ENCODE peak calls at places on chromosomes 7 and 10, in four cellular contexts. Z is GM13977, U is fibroblast of pulmonary artery, L is ovary. N is an unnamed sample.

GRCh38 chr10:42990016-42990720 is 86.7 kb upstream of the RET start:
- DNase-seq in Z (no peak), U (no peak), L (no peak), N (no peak)

GRCh38 chr10:44576715-44577191 is 191.9 kb upstream of the CXCL12 start:
- DNase-seq in Z (no peak), U (peak), L (no peak), N (peak)

GRCh38 chr10:83806716-83807115 is 332.6 kb upstream of the GHITM start:
- DNase-seq in Z (no peak), U (no peak), L (no peak), N (no peak)

GRCh38 chr7:2010101-2010500 is 222.6 kb downstream of the MAD1L1 start:
- DNase-seq in Z (no peak), U (no peak), L (no peak), N (no peak)

GRCh38 chr10:91493313-91493712 is 83.2 kb downstream of the HECTD2 start:
- DNase-seq in Z (no peak), U (peak), L (no peak), N (peak)

GRCh38 chr10:93437000-93437945 is 44.9 kb downstream of the MYOF start:
- DNase-seq in Z (no peak), U (peak), L (peak), N (peak)

GRCh38 chr7:142587578-142588191 is 161.6 kb upstream of the PRSS1 start:
- DNase-seq in Z (peak), U (peak), L (no peak), N (peak)

GRCh38 chr10:10647331-10647730 is 370.3 kb upstream of the CELF2 start:
- DNase-seq in Z (no peak), U (no peak), L (no peak), N (no peak)

GRCh38 chr10:126387931-126388911 is at the start of gene ADAM12:
- DNase-seq in Z (peak), U (peak), L (peak), N (peak)

GRCh38 chr10:852386-852785 is 79.1 kb downstream of the LARP4B start:
- DNase-seq in Z (no peak), U (no peak), L (no peak), N (no peak)

GRCh38 chr10:122078326-122078725 is 89.4 kb downstream of the TACC2 start:
- DNase-seq in Z (no peak), U (no peak), L (no peak), N (no peak)

GRCh38 chr7:33886100-33886623 is 19.2 kb upstream of the BMPER start:
- DNase-seq in Z (no peak), U (no peak), L (no peak), N (peak)

GRCh38 chr7:103877565-103877964 is 111.9 kb downstream of the RELN start:
- DNase-seq in Z (no peak), U (no peak), L (no peak), N (no peak)
- TF ChIP-seq CTCF in Z (no peak), U (no peak), L (no peak), N (no peak)

GRCh38 chr10:8044908-8045727 is 9.4 kb upstream of the GATA3 start:
- DNase-seq in Z (peak), U (no peak), L (no peak), N (no peak)

GRCh38 chr10:8042032-8042863 is 12.2 kb upstream of the GATA3 start:
- DNase-seq in Z (no peak), U (no peak), L (no peak), N (no peak)

GRCh38 chr10:8044331-8044907 is 10.1 kb upstream of the GATA3 start:
- DNase-seq in Z (no peak), U (no peak), L (no peak), N (no peak)

GRCh38 chr10:8042864-8043568 is 11.5 kb upstream of the GATA3 start:
- DNase-seq in Z (no peak), U (no peak), L (no peak), N (no peak)

GRCh38 chr10:8043569-8044306 is 10.8 kb upstream of the GATA3 start:
- DNase-seq in Z (peak), U (no peak), L (no peak), N (no peak)
- TF ChIP-seq CTCF in Z (peak), U (no peak), L (no peak), N (no peak)

GRCh38 chr10:62961951-62962523 is 145.9 kb upstream of the EGR2 start:
- DNase-seq in Z (no peak), U (peak), L (no peak), N (no peak)
- TF ChIP-seq CTCF in Z (no peak), U (no peak), L (no peak), N (no peak)

GRCh38 chr7:132897093-132897492 is 184.8 kb downstream of the CHCHD3 start:
- DNase-seq in Z (no peak), U (no peak), L (no peak), N (no peak)

GRCh38 chr7:132904209-132904608 is 177.7 kb downstream of the CHCHD3 start:
- DNase-seq in Z (no peak), U (no peak), L (no peak), N (no peak)

GRCh38 chr7:132901241-132901640 is 180.6 kb downstream of the CHCHD3 start:
- DNase-seq in Z (no peak), U (no peak), L (no peak), N (no peak)

GRCh38 chr7:132895231-132895630 is 186.7 kb downstream of the CHCHD3 start:
- DNase-seq in Z (no peak), U (no peak), L (no peak), N (no peak)

DNA sequence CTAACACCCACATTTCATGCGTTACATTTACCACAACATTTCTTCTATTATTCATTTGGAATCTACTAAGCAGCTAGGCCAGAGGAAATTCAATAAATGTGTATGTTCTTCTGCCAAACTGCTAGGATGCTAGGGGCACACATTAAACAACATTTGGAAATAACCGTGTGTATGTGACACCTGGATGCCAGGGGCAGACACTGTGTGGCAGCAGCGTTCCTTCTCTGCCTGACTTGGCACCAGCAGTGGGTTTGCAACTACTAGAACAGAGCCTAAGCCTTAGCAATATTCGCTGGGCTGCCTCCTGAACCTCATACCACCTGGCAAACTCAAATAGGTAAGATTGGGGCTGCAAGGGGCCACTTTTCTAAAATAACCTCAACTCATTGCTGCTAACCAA is 182.1 kb downstream of the CHCHD3 start:
- DNase-seq in Z (no peak), U (peak), L (no peak), N (no peak)
- TF ChIP-seq CTCF in Z (peak), U (peak), L (no peak), N (no peak)

GRCh38 chr10:58535311-58535710 is 22.6 kb downstream of the BICC1 start:
- DNase-seq in Z (no peak), U (no peak), L (no peak), N (no peak)
- TF ChIP-seq CTCF in Z (no peak), U (no peak), L (no peak), N (no peak)

GRCh38 chr7:151745090-151745638 is 131.8 kb downstream of the PRKAG2 start:
- DNase-seq in Z (no peak), U (peak), L (no peak), N (peak)
- TF ChIP-seq CTCF in Z (no peak), U (peak), L (no peak), N (peak)

N was measured in HFFc6.